ENCODE peak calls at places on chromosomes 11 and 22, in six cellular contexts. W is GM06990, E is cardiac fibroblast, F is Caco-2, T is HFFc6, Q is right atrium auricular region. G is an unnamed sample.

GRCh38 chr22:29816539-29816938 is 21.5 kb downstream of the ASCC2 start:
- DNase-seq in W (no peak), E (no peak), F (no peak), T (no peak), Q (no peak), G (no peak)

GRCh38 chr11:86514453-86514852 is 139.8 kb downstream of the CCDC81 start:
- DNase-seq in W (no peak), E (no peak), F (no peak), T (no peak), Q (no peak), G (no peak)

GRCh38 chr22:24231706-24232105 is 13.2 kb downstream of the GGT5 start:
- DNase-seq in W (no peak), E (no peak), F (no peak), T (no peak), Q (no peak), G (no peak)

GRCh38 chr11:7281083-7281482 is 29.4 kb downstream of the SYT9 start:
- DNase-seq in W (no peak), E (peak), F (peak), T (no peak), Q (no peak), G (peak)

GRCh38 chr11:6251990-6252473 is 7.6 kb upstream of the CCKBR start:
- DNase-seq in W (no peak), E (no peak), F (no peak), T (no peak), Q (no peak), G (no peak)

GRCh38 chr11:65132988-65133700 is 1.2 kb downstream of the SYVN1 start:
- DNase-seq in W (peak), E (no peak), F (peak), T (no peak), Q (no peak), G (peak)

GRCh38 chr22:44085743-44086741 is 61.9 kb downstream of the PARVB start:
- DNase-seq in W (peak), E (peak), F (peak), T (peak), Q (peak), G (peak)

GRCh38 chr11:95576149-95576851 is 213.3 kb downstream of the FAM76B start:
- DNase-seq in W (no peak), E (no peak), F (no peak), T (no peak), Q (no peak), G (no peak)

GRCh38 chr22:27719535-27720227 is 81.9 kb downstream of the MN1 start:
- DNase-seq in W (no peak), E (peak), F (peak), T (no peak), Q (peak), G (peak)

GRCh38 chr11:114255289-114255688 is 40.9 kb upstream of the NNMT start:
- DNase-seq in W (no peak), E (no peak), F (no peak), T (no peak), Q (no peak), G (no peak)

GRCh38 chr11:114251797-114252327 is 44.3 kb upstream of the NNMT start:
- DNase-seq in W (no peak), E (no peak), F (no peak), T (no peak), Q (no peak), G (no peak)

GRCh38 chr11:114256176-114256897 is 39.9 kb upstream of the NNMT start:
- DNase-seq in W (no peak), E (no peak), F (no peak), T (no peak), Q (no peak), G (no peak)

GRCh38 chr11:114254571-114255146 is 41.5 kb upstream of the NNMT start:
- DNase-seq in W (no peak), E (no peak), F (no peak), T (no peak), Q (no peak), G (no peak)

GRCh38 chr11:114253771-114254170 is 42.4 kb upstream of the NNMT start:
- DNase-seq in W (no peak), E (no peak), F (no peak), T (no peak), Q (no peak), G (no peak)
- TF ChIP-seq CTCF in W (no peak), E (no peak), F (no peak), T (no peak), Q (no peak), G (no peak)

GRCh38 chr22:35581023-35581413 is 36.1 kb downstream of the MB start:
- DNase-seq in W (no peak), E (no peak), F (no peak), T (no peak), Q (no peak), G (no peak)
- TF ChIP-seq CTCF in W (no peak), E (no peak), F (no peak), T (no peak), Q (no peak), G (no peak)

GRCh38 chr11:72238492-72239295 is 5.3 kb downstream of the PHOX2A start:
- DNase-seq in W (no peak), E (no peak), F (peak), T (no peak), Q (no peak), G (no peak)

GRCh38 chr11:72237112-72237931 is 6.7 kb downstream of the PHOX2A start:
- DNase-seq in W (no peak), E (no peak), F (no peak), T (no peak), Q (no peak), G (no peak)

GRCh38 chr11:72239296-72239848 is 4.6 kb downstream of the PHOX2A start:
- DNase-seq in W (peak), E (peak), F (no peak), T (peak), Q (no peak), G (peak)

GRCh38 chr11:72236774-72237111 is 7.2 kb downstream of the PHOX2A start:
- DNase-seq in W (no peak), E (no peak), F (no peak), T (no peak), Q (no peak), G (no peak)

GRCh38 chr11:72238040-72238450 is 5.9 kb downstream of the PHOX2A start:
- DNase-seq in W (no peak), E (peak), F (peak), T (peak), Q (no peak), G (peak)
- TF ChIP-seq CTCF in W (peak), E (peak), F (peak), T (peak), Q (peak), G (peak)

GRCh38 chr11:61578819-61579218 is 2.1 kb downstream of the SYT7 start:
- DNase-seq in W (no peak), E (no peak), F (no peak), T (no peak), Q (no peak), G (no peak)

GRCh38 chr11:61580292-61580888 is 486 bp downstream of the SYT7 start:
- DNase-seq in W (no peak), E (no peak), F (peak), T (no peak), Q (no peak), G (no peak)

GRCh38 chr11:61579398-61580291 is 1.2 kb downstream of the SYT7 start:
- DNase-seq in W (no peak), E (no peak), F (no peak), T (no peak), Q (no peak), G (no peak)

GRCh38 chr11:61581931-61582330 is 1.1 kb upstream of the SYT7 start:
- DNase-seq in W (no peak), E (no peak), F (no peak), T (no peak), Q (no peak), G (no peak)

DNA sequence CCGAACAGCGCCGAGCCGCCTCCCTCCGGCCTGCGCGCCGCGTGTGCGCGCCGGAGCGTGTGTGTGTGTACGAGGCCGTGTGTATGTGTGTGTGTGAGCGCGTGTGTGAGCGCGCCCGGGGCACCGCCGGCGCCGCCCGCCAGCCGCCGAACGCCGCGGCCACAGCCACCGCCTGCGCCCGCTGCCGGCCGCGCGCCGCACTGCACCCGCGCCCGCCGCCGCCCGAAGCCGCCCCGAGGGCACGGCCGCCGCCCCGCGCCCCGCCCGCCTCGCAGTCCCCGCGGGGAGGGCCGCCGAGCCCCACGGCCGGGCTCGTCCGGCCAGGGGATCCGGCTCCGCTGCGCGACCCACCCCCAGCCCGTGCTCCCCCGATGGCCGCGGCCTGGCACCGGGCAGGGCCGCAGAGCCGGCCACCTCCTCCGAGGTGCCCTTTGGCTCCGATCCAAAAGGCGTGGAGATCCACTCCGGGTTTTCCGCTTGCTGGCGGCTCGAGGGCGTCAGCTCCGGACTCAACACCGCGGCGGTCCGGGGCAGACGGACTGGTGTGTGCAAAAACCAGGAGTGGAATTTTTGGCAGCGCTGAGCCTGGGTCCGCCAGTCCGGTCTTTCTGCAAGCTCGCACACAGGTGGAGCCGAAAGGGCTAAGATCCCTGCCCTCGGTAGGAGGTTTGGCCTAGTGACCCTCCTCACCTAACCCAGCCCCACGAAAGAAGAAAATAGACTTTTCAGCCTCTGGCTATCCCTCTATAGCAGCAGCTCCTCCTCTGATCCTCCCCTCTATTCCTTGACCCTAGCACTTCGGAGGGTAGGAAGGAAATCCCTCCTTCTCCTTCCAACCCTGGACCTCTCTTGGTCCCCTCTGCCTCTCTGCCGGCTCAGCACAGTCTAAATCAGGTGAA is at the start of gene SYT7:
- DNase-seq in W (peak), E (peak), F (peak), T (peak), Q (peak), G (peak)
- TF ChIP-seq CTCF in W (peak), E (no peak), F (no peak), T (peak), Q (no peak), G (no peak)

DNA sequence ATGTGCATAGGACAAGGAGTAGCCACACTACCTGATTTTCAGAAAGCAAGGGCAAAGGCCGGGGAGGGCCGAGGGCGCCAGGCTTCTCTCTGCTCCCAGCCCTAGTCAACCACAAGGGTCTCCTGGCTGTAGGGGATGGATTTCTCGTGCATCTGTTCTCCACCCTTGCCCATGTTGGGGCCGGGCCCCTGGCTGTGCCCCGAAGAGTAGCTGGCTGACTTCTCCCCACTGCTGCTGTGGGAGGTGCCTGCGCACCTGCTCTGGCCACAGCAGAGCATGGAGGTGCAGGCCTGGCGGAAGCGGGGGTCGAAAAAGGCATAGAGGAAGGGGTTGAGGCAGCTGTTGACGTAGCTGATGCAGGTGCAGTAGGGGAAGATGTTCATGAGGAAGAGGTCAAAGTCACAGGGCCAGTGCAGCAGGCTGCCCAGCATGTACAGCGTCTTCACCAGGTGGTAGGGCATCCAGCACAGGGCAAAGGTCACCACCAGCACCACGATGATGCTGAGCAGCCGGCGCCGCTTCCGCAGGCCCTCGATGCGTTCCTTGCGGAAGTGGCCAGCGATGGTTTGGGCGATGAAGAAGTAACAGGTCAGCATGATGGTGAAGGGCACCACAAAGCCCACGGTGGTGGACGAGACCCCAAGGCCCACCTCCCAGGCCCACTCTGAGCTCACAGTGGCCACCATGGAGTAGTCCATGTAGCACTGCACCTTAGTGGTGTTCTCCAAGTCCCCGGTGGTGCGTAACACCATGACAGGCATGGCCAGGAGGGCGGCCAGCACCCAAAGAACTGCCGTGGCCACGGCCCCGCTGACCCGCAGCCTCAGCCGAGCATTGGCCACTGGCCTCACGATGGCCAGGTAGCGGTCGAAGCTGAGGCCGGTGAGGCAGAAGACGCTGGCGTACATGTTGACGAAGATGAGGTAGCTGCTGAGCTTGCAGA is 1.0 kb downstream of the APLNR start:
- DNase-seq in W (no peak), E (no peak), F (no peak), T (no peak), Q (no peak), G (no peak)
- TF ChIP-seq CTCF in W (no peak), E (no peak), F (no peak), T (no peak), Q (no peak), G (no peak)

G was measured in MCF 10A.